ENCODE peak calls at places on chromosomes 3 and 15, in five cellular contexts. C is A549, K is ovary, S is transverse colon, N is suprapubic skin. F is an unnamed sample.
A peak's percentile ranks its signal among the peaks of the same experiment; 100 is the strongest.

GRCh38 chr3:20648921-20649381 is 462.9 kb upstream of the SGO1 start:
- DNase-seq in C (no peak), K (no peak), S (no peak), N (no peak), F (no peak)

GRCh38 chr3:27141668-27142067 is 227.5 kb downstream of the NEK10 start:
- DNase-seq in C (no peak), K (no peak), S (no peak), N (no peak), F (no peak)

GRCh38 chr3:65398953-65399352 is 639.8 kb downstream of the MAGI1 start:
- DNase-seq in C (no peak), K (no peak), S (no peak), N (no peak), F (no peak)

GRCh38 chr15:45022871-45023658 is at the start of gene SORD:
- DNase-seq in C (peak; percentile 75), K (peak; percentile 94), S (peak; percentile 96), N (peak; percentile 93), F (peak; percentile 96)

GRCh38 chr3:172839679-172840078 is 89.2 kb downstream of the ECT2 start:
- DNase-seq in C (no peak), K (no peak), S (no peak), N (no peak), F (no peak)

GRCh38 chr3:36212291-36212690 is 168.0 kb upstream of the STAC start:
- DNase-seq in C (no peak), K (no peak), S (no peak), N (no peak), F (no peak)

GRCh38 chr3:61269460-61269859 is 18.2 kb upstream of the FHIT start:
- DNase-seq in C (no peak), K (no peak), S (no peak), N (no peak), F (no peak)

GRCh38 chr3:198071602-198072285 is 111.7 kb downstream of the LMLN start:
- DNase-seq in C (peak; percentile 28), K (no peak), S (no peak), N (no peak), F (no peak)

GRCh38 chr3:138593488-138594149 is 441 bp downstream of the CEP70 start:
- DNase-seq in C (no peak), K (no peak), S (no peak), N (no peak), F (no peak)

GRCh38 chr15:55770808-55771207 is 27.9 kb upstream of the PRTG start:
- DNase-seq in C (no peak), K (no peak), S (no peak), N (no peak), F (no peak)

GRCh38 chr3:138457863-138458735 is 23.7 kb downstream of the ESYT3 start:
- DNase-seq in C (no peak), K (no peak), S (no peak), N (peak; percentile 53), F (no peak)

GRCh38 chr15:31377030-31377429 is 50.4 kb downstream of the KLF13 start:
- DNase-seq in C (no peak), K (no peak), S (peak; percentile 77), N (no peak), F (no peak)

GRCh38 chr15:44033894-44034293 is 161.2 kb downstream of the FRMD5 start:
- DNase-seq in C (no peak), K (no peak), S (no peak), N (no peak), F (no peak)

GRCh38 chr3:102896851-102897621 is 462.2 kb downstream of the ZPLD1 start:
- DNase-seq in C (no peak), K (no peak), S (no peak), N (no peak), F (no peak)

GRCh38 chr3:32960404-32961160 is 9.1 kb downstream of the CCR4 start:
- DNase-seq in C (no peak), K (no peak), S (no peak), N (no peak), F (no peak)

GRCh38 chr15:87672309-87672897 is 584.1 kb downstream of the NTRK3 start:
- DNase-seq in C (peak; percentile 28), K (no peak), S (no peak), N (no peak), F (no peak)

GRCh38 chr15:80445300-80446041 is 41.3 kb downstream of the ARNT2 start:
- DNase-seq in C (no peak), K (no peak), S (no peak), N (no peak), F (no peak)

GRCh38 chr15:41544650-41545015 is 576 bp upstream of the RPAP1 start:
- DNase-seq in C (no peak), K (peak; percentile 59), S (peak; percentile 31), N (peak; percentile 94), F (peak; percentile 42)

GRCh38 chr3:48688032-48688736 is 2.5 kb upstream of the NCKIPSD start:
- DNase-seq in C (no peak), K (no peak), S (no peak), N (no peak), F (no peak)

GRCh38 chr3:155805204-155805801 is 775 bp downstream of the C3orf33 start:
- DNase-seq in C (peak; percentile 20), K (peak; percentile 45), S (peak; percentile 57), N (no peak), F (peak; percentile 46)

GRCh38 chr3:171157286-171157685 is 130.8 kb upstream of the SLC2A2 start:
- DNase-seq in C (no peak), K (peak; percentile 61), S (no peak), N (no peak), F (no peak)

GRCh38 chr15:93028632-93029612 is 60.1 kb downstream of the RGMA start:
- DNase-seq in C (no peak), K (peak; percentile 83), S (peak; percentile 51), N (peak; percentile 94), F (peak; percentile 88)

GRCh38 chr3:15660055-15660940 is 58.8 kb downstream of the BTD start:
- DNase-seq in C (no peak), K (no peak), S (no peak), N (no peak), F (no peak)

GRCh38 chr15:101189708-101190107 is 62.1 kb downstream of the CHSY1 start:
- DNase-seq in C (no peak), K (no peak), S (no peak), N (no peak), F (no peak)
- H3K4me3 ChIP-seq in C (no peak overlapping the region), K (no peak overlapping the region), S (no peak overlapping the region), N (no peak overlapping the region), F (no peak overlapping the region)

GRCh38 chr3:134333522-134334181 is 40.6 kb downstream of the AMOTL2 start:
- DNase-seq in C (no peak), K (no peak), S (no peak), N (peak; percentile 67), F (no peak)

GRCh38 chr3:134328846-134329245 is 45.4 kb downstream of the AMOTL2 start:
- DNase-seq in C (no peak), K (no peak), S (no peak), N (peak; percentile 32), F (no peak)

GRCh38 chr3:134332344-134332743 is 41.9 kb downstream of the AMOTL2 start:
- DNase-seq in C (no peak), K (no peak), S (no peak), N (peak; percentile 44), F (no peak)

GRCh38 chr3:134331811-134332199 is 42.4 kb downstream of the AMOTL2 start:
- DNase-seq in C (no peak), K (no peak), S (no peak), N (no peak), F (no peak)

GRCh38 chr3:134330895-134331810 is 43.1 kb downstream of the AMOTL2 start:
- DNase-seq in C (no peak), K (no peak), S (no peak), N (peak; percentile 77), F (no peak)
- TF ChIP-seq EP300 in C (no peak), K (no peak), S (no peak), N (no peak), F (no peak)

DNA sequence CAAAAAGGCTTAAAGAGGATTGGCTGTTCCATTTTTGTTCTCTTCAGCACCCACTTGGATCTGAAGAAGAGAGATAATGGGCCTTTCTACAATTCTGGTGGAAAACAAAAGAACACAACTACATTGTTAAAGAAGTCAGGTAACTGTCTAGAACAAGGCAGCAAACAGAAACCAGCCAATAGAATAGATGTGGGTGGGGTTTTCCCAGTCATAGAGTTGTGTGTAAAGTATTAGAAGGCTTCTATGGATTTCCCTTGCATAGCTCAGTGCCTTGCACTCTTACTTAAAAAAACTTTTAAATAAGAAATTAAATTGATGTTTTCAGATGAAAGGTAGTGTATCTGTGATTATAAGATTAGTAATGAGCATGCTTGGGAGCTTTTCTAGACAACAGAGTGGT is 462.7 kb upstream of the ATP11B start:
- DNase-seq in C (no peak), K (no peak), S (no peak), N (no peak), F (no peak)
- H3K4me3 ChIP-seq in C (no peak overlapping the region), K (no peak overlapping the region), S (no peak overlapping the region), N (no peak overlapping the region), F (no peak overlapping the region)

GRCh38 chr3:5690904-5691532 is 503.5 kb downstream of the EDEM1 start:
- DNase-seq in C (no peak), K (no peak), S (no peak), N (no peak), F (no peak)

GRCh38 chr3:5690490-5690889 is 503.0 kb downstream of the EDEM1 start:
- DNase-seq in C (no peak), K (no peak), S (no peak), N (no peak), F (no peak)

GRCh38 chr3:5692446-5692845 is 504.9 kb downstream of the EDEM1 start:
- DNase-seq in C (no peak), K (no peak), S (no peak), N (no peak), F (no peak)

GRCh38 chr3:5687230-5687629 is 499.7 kb downstream of the EDEM1 start:
- DNase-seq in C (no peak), K (no peak), S (no peak), N (no peak), F (no peak)
- TF ChIP-seq EP300 in C (no peak), K (no peak), S (no peak), N (no peak), F (no peak)

DNA sequence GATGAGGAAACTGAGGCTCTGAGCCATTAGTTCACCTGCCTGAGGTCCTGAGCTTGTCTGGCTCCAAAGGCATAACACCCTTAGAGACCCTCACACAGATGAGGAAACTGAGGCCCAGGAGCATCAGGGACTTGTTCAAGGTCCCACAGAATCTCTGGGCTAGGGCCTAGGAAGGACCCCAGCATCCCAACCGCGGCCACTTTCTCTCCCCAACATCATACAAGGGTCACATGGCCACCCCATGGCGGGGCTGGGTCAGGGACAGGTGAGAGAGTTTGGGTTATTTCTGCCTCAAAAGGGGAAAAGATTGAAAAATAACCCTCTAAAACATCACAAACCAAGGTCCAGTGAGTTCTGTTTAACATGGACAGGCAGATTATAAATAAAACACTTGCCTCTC is 6.7 kb downstream of the LINGO1 start:
- DNase-seq in C (no peak), K (no peak), S (no peak), N (no peak), F (no peak)
- H3K4me3 ChIP-seq in C (no peak overlapping the region), K (no peak overlapping the region), S (no peak overlapping the region), N (no peak overlapping the region), F (no peak overlapping the region)